ENCODE peak calls at places on chromosome 22, in seven cellular contexts. One of them, this sample, is unnamed.

GRCh38 chr22:44242946-44243724 is 62.4 kb downstream of the PARVG start:
- DNase-seq in kidney: no peak
- DNase-seq in A673: no peak
- DNase-seq in heart left ventricle: no peak
- DNase-seq in epithelial cell of esophagus: no peak
- DNase-seq in astrocyte of the spinal cord: no peak
- DNase-seq in astrocyte of the cerebellum: no peak
- DNase-seq in this sample: no peak

GRCh38 chr22:35521358-35522264 is 19.0 kb upstream of the RASD2 start:
- DNase-seq in heart left ventricle: no peak
- DNase-seq in epithelial cell of esophagus: peak; percentile 72
- DNase-seq in astrocyte of the spinal cord: no peak
- DNase-seq in A673: no peak
- DNase-seq in astrocyte of the cerebellum: no peak
- DNase-seq in kidney: no peak
- DNase-seq in this sample: no peak

GRCh38 chr22:17491090-17491489 is 72.2 kb upstream of the SLC25A18 start:
- DNase-seq in astrocyte of the spinal cord: no peak
- DNase-seq in A673: no peak
- DNase-seq in astrocyte of the cerebellum: no peak
- DNase-seq in kidney: no peak
- DNase-seq in heart left ventricle: no peak
- DNase-seq in epithelial cell of esophagus: no peak
- DNase-seq in this sample: no peak

GRCh38 chr22:23175817-23176644 is 4.3 kb upstream of the BCR start:
- DNase-seq in kidney: no peak
- DNase-seq in epithelial cell of esophagus: no peak
- DNase-seq in astrocyte of the cerebellum: no peak
- DNase-seq in A673: no peak
- DNase-seq in astrocyte of the spinal cord: no peak
- DNase-seq in heart left ventricle: no peak
- DNase-seq in this sample: no peak

GRCh38 chr22:29313126-29314071 is 2.1 kb downstream of the RASL10A start:
- DNase-seq in heart left ventricle: no peak
- DNase-seq in kidney: peak; percentile 78
- DNase-seq in epithelial cell of esophagus: peak; percentile 43
- DNase-seq in A673: no peak
- DNase-seq in astrocyte of the cerebellum: no peak
- DNase-seq in astrocyte of the spinal cord: peak; percentile 37
- DNase-seq in this sample: peak; percentile 54

GRCh38 chr22:24289781-24290181 is 19.1 kb downstream of the SPECC1L start:
- DNase-seq in astrocyte of the cerebellum: no peak
- DNase-seq in A673: no peak
- DNase-seq in kidney: no peak
- DNase-seq in epithelial cell of esophagus: no peak
- DNase-seq in astrocyte of the spinal cord: no peak
- DNase-seq in heart left ventricle: no peak
- DNase-seq in this sample: no peak

GRCh38 chr22:32644252-32645100 is 157.0 kb upstream of the TIMP3 start:
- DNase-seq in kidney: peak; percentile 90
- DNase-seq in astrocyte of the cerebellum: no peak
- DNase-seq in heart left ventricle: peak; percentile 77
- DNase-seq in epithelial cell of esophagus: peak; percentile 97
- DNase-seq in astrocyte of the spinal cord: peak; percentile 33
- DNase-seq in A673: no peak
- DNase-seq in this sample: peak; percentile 45

GRCh38 chr22:22195265-22196017 is 49.1 kb upstream of the VPREB1 start:
- DNase-seq in epithelial cell of esophagus: peak; percentile 86
- DNase-seq in kidney: no peak
- DNase-seq in astrocyte of the cerebellum: peak; percentile 24
- DNase-seq in astrocyte of the spinal cord: peak; percentile 32
- DNase-seq in heart left ventricle: no peak
- DNase-seq in A673: peak; percentile 65
- DNase-seq in this sample: peak; percentile 31

GRCh38 chr22:25359601-25360261 is 140.3 kb downstream of the CRYBB2 start:
- DNase-seq in astrocyte of the spinal cord: no peak
- DNase-seq in heart left ventricle: no peak
- DNase-seq in epithelial cell of esophagus: no peak
- DNase-seq in A673: no peak
- DNase-seq in kidney: peak; percentile 69
- DNase-seq in astrocyte of the cerebellum: no peak
- DNase-seq in this sample: peak; percentile 10

GRCh38 chr22:23984430-23984829 is 4.5 kb downstream of the GSTT2 start:
- DNase-seq in A673: no peak
- DNase-seq in astrocyte of the cerebellum: peak; percentile 22
- DNase-seq in kidney: no peak
- DNase-seq in astrocyte of the spinal cord: peak; percentile 11
- DNase-seq in epithelial cell of esophagus: peak; percentile 27
- DNase-seq in heart left ventricle: no peak
- DNase-seq in this sample: no peak

GRCh38 chr22:32987081-32987631 is 71.0 kb downstream of the SYN3 start:
- DNase-seq in epithelial cell of esophagus: peak; percentile 93
- DNase-seq in A673: peak; percentile 37
- DNase-seq in astrocyte of the cerebellum: peak; percentile 2
- DNase-seq in heart left ventricle: no peak
- DNase-seq in astrocyte of the spinal cord: no peak
- DNase-seq in kidney: no peak
- DNase-seq in this sample: no peak

GRCh38 chr22:43376765-43377485 is 33.8 kb upstream of the SCUBE1 start:
- DNase-seq in kidney: peak; percentile 35
- DNase-seq in A673: no peak
- DNase-seq in heart left ventricle: no peak
- DNase-seq in astrocyte of the cerebellum: no peak
- DNase-seq in astrocyte of the spinal cord: no peak
- DNase-seq in epithelial cell of esophagus: no peak
- DNase-seq in this sample: peak; percentile 36

GRCh38 chr22:33772793-33773192 is 147.5 kb downstream of the LARGE1 start:
- DNase-seq in epithelial cell of esophagus: no peak
- DNase-seq in astrocyte of the spinal cord: no peak
- DNase-seq in A673: no peak
- DNase-seq in kidney: no peak
- DNase-seq in heart left ventricle: no peak
- DNase-seq in astrocyte of the cerebellum: no peak
- DNase-seq in this sample: no peak

GRCh38 chr22:29195118-29195963 is 10.4 kb upstream of the EMID1 start:
- DNase-seq in epithelial cell of esophagus: no peak
- DNase-seq in astrocyte of the cerebellum: no peak
- DNase-seq in heart left ventricle: peak; percentile 15
- DNase-seq in astrocyte of the spinal cord: no peak
- DNase-seq in kidney: peak; percentile 55
- DNase-seq in A673: no peak
- DNase-seq in this sample: no peak

GRCh38 chr22:24497879-24498278 is 2.7 kb downstream of the UPB1 start:
- DNase-seq in heart left ventricle: no peak
- DNase-seq in A673: no peak
- DNase-seq in astrocyte of the cerebellum: no peak
- DNase-seq in astrocyte of the spinal cord: no peak
- DNase-seq in kidney: no peak
- DNase-seq in epithelial cell of esophagus: no peak
- DNase-seq in this sample: no peak

GRCh38 chr22:22366478-22366988 is 121.9 kb downstream of the VPREB1 start:
- DNase-seq in astrocyte of the spinal cord: no peak
- DNase-seq in A673: no peak
- DNase-seq in heart left ventricle: no peak
- DNase-seq in epithelial cell of esophagus: no peak
- DNase-seq in kidney: no peak
- DNase-seq in astrocyte of the cerebellum: no peak
- DNase-seq in this sample: no peak

GRCh38 chr22:29782061-29782845 is 15.1 kb downstream of the UQCR10 start:
- DNase-seq in heart left ventricle: peak; percentile 83
- DNase-seq in astrocyte of the cerebellum: no peak
- DNase-seq in A673: no peak
- DNase-seq in epithelial cell of esophagus: peak; percentile 77
- DNase-seq in astrocyte of the spinal cord: no peak
- DNase-seq in kidney: no peak
- DNase-seq in this sample: no peak

GRCh38 chr22:17410576-17410975 is 41.3 kb downstream of the CECR2 start:
- DNase-seq in astrocyte of the cerebellum: no peak
- DNase-seq in A673: no peak
- DNase-seq in epithelial cell of esophagus: no peak
- DNase-seq in heart left ventricle: no peak
- DNase-seq in astrocyte of the spinal cord: no peak
- DNase-seq in kidney: no peak
- DNase-seq in this sample: no peak

GRCh38 chr22:28051787-28052356 is 132.8 kb upstream of the PITPNB start:
- DNase-seq in heart left ventricle: peak; percentile 68
- DNase-seq in kidney: no peak
- DNase-seq in epithelial cell of esophagus: peak; percentile 66
- DNase-seq in astrocyte of the spinal cord: peak; percentile 70
- DNase-seq in A673: peak; percentile 86
- DNase-seq in astrocyte of the cerebellum: no peak
- DNase-seq in this sample: peak; percentile 56

GRCh38 chr22:18970180-18970947 is 34.3 kb upstream of the PRODH start:
- DNase-seq in heart left ventricle: no peak
- DNase-seq in astrocyte of the spinal cord: no peak
- DNase-seq in kidney: peak; percentile 75
- DNase-seq in astrocyte of the cerebellum: no peak
- DNase-seq in A673: peak; percentile 54
- DNase-seq in epithelial cell of esophagus: peak; percentile 7
- DNase-seq in this sample: no peak

GRCh38 chr22:41446057-41446501 is 522 bp downstream of the TOB2 start:
- DNase-seq in astrocyte of the spinal cord: no peak
- DNase-seq in heart left ventricle: no peak
- DNase-seq in kidney: peak; percentile 83
- DNase-seq in astrocyte of the cerebellum: no peak
- DNase-seq in epithelial cell of esophagus: peak; percentile 24
- DNase-seq in A673: peak; percentile 42
- DNase-seq in this sample: peak; percentile 67

GRCh38 chr22:46750530-46750800 is 12.0 kb upstream of the TBC1D22A start:
- DNase-seq in heart left ventricle: no peak
- DNase-seq in astrocyte of the cerebellum: no peak
- DNase-seq in epithelial cell of esophagus: no peak
- DNase-seq in kidney: no peak
- DNase-seq in astrocyte of the spinal cord: no peak
- DNase-seq in A673: no peak
- DNase-seq in this sample: no peak
- H3K4me3 ChIP-seq in heart left ventricle: no peak overlapping the region
- H3K4me3 ChIP-seq in astrocyte of the cerebellum: no peak overlapping the region
- H3K4me3 ChIP-seq in epithelial cell of esophagus: no peak overlapping the region
- H3K4me3 ChIP-seq in kidney: no peak overlapping the region
- H3K4me3 ChIP-seq in astrocyte of the spinal cord: no peak overlapping the region
- H3K4me3 ChIP-seq in A673: no peak overlapping the region
- H3K4me3 ChIP-seq in this sample: no peak overlapping the region

DNA sequence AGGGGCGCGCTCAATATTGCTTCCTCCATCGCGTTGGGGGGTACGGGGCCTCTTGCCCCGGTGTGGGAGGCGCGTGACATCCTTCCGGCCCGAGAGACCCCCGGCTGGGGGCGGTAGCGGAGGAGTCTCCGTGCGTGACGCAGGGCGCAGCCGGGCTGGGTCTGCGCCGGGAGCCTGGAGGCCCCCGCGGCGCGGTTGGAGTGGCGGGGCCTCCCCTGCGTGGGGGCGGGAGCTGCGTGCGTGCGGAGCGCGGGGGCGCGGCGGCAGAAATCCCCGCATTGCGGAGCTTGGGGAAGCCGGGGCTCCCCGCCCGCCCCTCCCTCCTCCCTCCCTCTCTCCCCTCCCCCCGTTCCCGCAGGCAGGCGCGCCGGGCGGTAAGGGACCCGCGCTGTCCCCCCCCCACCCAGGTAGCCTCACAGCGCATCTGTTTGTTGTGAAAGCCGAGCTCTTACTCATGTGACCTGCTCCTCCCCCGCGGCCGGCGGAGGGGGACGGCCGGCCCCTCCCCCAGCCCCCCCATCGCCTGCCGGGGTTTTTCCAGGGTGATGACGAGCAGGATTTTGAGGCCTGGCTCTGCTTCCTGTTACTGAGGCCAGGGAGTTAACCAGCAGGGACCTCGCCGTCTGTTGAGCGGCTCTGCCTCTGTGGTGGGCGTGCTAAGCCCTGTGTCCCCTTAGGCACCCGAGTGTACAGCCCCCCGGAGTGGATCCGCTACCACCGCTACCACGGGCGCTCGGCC is 1.6 kb downstream of the PIM3 start:
- DNase-seq in astrocyte of the cerebellum: peak; percentile 72
- DNase-seq in kidney: peak; percentile 96
- DNase-seq in heart left ventricle: peak; percentile 93
- DNase-seq in epithelial cell of esophagus: peak; percentile 95
- DNase-seq in astrocyte of the spinal cord: peak; percentile 96
- DNase-seq in A673: peak; percentile 96
- DNase-seq in this sample: peak; percentile 94
- H3K4me3 ChIP-seq in astrocyte of the cerebellum: peak overlapping the region; percentile 55
- H3K4me3 ChIP-seq in kidney: peak overlapping the region; percentile 91
- H3K4me3 ChIP-seq in heart left ventricle: peak overlapping the region; percentile 86
- H3K4me3 ChIP-seq in epithelial cell of esophagus: peak overlapping the region; percentile 80
- H3K4me3 ChIP-seq in astrocyte of the spinal cord: peak overlapping the region; percentile 63
- H3K4me3 ChIP-seq in A673: peak overlapping the region; percentile 93
- H3K4me3 ChIP-seq in this sample: peak overlapping the region; percentile 82

DNA sequence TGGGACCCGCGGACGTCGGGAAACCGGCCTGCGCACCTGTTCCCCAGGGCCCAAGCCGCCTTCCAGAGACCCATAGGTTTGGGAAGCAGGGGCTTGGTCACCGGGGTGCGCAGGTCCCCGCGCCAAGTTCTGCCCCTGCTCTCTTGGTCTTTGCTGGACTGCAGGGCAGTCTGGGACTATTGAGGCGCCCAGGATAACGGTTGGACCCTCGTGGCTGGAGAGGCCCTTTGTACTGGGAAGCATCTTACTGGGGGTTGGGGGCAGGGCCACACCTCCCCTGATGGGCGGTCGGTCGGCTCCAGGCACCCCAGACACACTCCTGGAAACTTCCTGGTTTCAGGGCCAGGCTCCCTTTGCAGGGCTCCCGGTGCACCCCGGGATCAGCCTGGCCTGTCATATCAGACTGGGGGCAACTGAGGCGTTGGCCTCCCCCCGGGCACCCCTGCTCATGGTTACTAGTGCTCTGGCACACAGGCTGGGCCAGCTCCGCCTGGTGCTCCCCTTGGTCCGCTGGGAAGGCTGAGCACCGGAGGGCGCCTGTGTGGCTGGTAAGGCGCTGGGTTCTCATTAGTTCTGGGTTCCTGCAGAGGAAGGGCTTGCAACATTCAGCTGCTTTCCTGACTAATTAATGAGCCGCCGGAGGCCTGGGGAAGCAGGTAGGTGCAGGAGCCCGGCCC is 1250.5 kb downstream of the BRD1 start:
- DNase-seq in epithelial cell of esophagus: no peak
- DNase-seq in A673: peak; percentile 56
- DNase-seq in heart left ventricle: no peak
- DNase-seq in astrocyte of the spinal cord: no peak
- DNase-seq in astrocyte of the cerebellum: no peak
- DNase-seq in kidney: peak; percentile 61
- DNase-seq in this sample: no peak
- H3K4me3 ChIP-seq in epithelial cell of esophagus: no peak overlapping the region
- H3K4me3 ChIP-seq in A673: peak overlapping the region; percentile 61
- H3K4me3 ChIP-seq in heart left ventricle: no peak overlapping the region
- H3K4me3 ChIP-seq in astrocyte of the spinal cord: no peak overlapping the region
- H3K4me3 ChIP-seq in astrocyte of the cerebellum: no peak overlapping the region
- H3K4me3 ChIP-seq in kidney: no peak overlapping the region
- H3K4me3 ChIP-seq in this sample: no peak overlapping the region

DNA sequence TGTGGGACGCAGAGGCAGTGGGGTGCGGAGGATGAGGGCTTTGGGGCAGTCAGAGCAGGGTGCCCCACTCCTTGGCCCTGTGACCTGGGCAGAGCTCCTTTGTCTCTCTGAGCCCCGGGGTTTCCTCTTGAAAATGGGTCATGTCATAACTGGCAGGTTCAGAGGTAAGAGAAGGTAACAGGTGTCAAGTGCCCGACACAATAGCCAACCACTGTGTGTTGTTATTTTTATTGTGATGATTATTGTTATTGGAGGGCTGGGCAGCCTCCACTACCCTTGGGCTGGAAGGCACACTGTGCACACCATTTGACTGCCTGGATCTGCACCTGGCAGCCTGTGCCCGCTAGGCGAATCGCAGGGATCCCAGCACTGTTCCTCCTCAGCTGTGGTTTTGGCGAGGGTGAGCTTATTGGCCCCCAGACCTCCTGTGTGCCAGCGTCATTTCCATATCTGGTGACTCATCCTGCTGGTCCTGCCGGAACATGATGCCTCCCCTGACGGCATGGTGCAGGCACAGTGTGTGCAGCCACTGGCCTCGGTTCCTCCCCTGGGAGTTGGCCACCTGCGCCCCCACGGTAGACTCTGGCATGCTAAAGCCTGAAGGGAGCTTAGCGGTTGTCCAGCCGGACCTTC is 15.4 kb upstream of the SOX10 start:
- DNase-seq in epithelial cell of esophagus: peak; percentile 95
- DNase-seq in kidney: no peak
- DNase-seq in A673: peak; percentile 71
- DNase-seq in astrocyte of the spinal cord: peak; percentile 73
- DNase-seq in astrocyte of the cerebellum: peak; percentile 49
- DNase-seq in heart left ventricle: no peak
- DNase-seq in this sample: no peak
- H3K4me3 ChIP-seq in epithelial cell of esophagus: no peak overlapping the region
- H3K4me3 ChIP-seq in kidney: no peak overlapping the region
- H3K4me3 ChIP-seq in A673: no peak overlapping the region
- H3K4me3 ChIP-seq in astrocyte of the spinal cord: no peak overlapping the region
- H3K4me3 ChIP-seq in astrocyte of the cerebellum: no peak overlapping the region
- H3K4me3 ChIP-seq in heart left ventricle: no peak overlapping the region
- H3K4me3 ChIP-seq in this sample: no peak overlapping the region

This sample was measured in ovary.